ENCODE peak calls at places on chromosomes 11 and 22, in eight cellular contexts. W is heart left ventricle, M is ovary, N is thyroid gland, J is body of pancreas, R is IMR-90, H is stomach, L is uterus. S is an unnamed sample.
A peak's percentile ranks its signal among the peaks of the same experiment; 100 is the strongest.

GRCh38 chr22:35205956-35206355 is 51.3 kb upstream of the HMGXB4 start:
- DNase-seq in W (no peak), M (no peak), N (no peak), J (no peak), R (peak; percentile 72), H (no peak), L (no peak), S (no peak)

GRCh38 chr11:116649268-116649667 is 123.5 kb downstream of the BUD13 start:
- DNase-seq in W (no peak), M (no peak), N (no peak), J (no peak), R (no peak), H (no peak), L (no peak), S (no peak)

GRCh38 chr11:10543782-10544181 is 2.8 kb upstream of the RNF141 start:
- DNase-seq in W (no peak), M (no peak), N (no peak), J (no peak), R (no peak), H (no peak), L (no peak), S (no peak)

GRCh38 chr11:77609234-77609633 is 19.5 kb downstream of the AQP11 start:
- DNase-seq in W (no peak), M (no peak), N (no peak), J (no peak), R (no peak), H (no peak), L (no peak), S (no peak)

GRCh38 chr11:33930317-33931021 is 38.6 kb upstream of the LMO2 start:
- DNase-seq in W (peak; percentile 18), M (no peak), N (no peak), J (peak; percentile 13), R (no peak), H (no peak), L (peak; percentile 50), S (peak; percentile 98)

GRCh38 chr22:45962756-45963155 is 14.2 kb downstream of the WNT7B start:
- DNase-seq in W (no peak), M (no peak), N (no peak), J (no peak), R (no peak), H (no peak), L (no peak), S (no peak)

GRCh38 chr11:27557223-27557622 is 50.7 kb upstream of the LIN7C start:
- DNase-seq in W (no peak), M (no peak), N (no peak), J (no peak), R (peak; percentile 73), H (no peak), L (no peak), S (no peak)

GRCh38 chr11:17933710-17934109 is 79.1 kb downstream of the SERGEF start:
- DNase-seq in W (no peak), M (no peak), N (no peak), J (no peak), R (no peak), H (no peak), L (no peak), S (no peak)

GRCh38 chr11:23555085-23555484 is 694.8 kb upstream of the CCDC179 start:
- DNase-seq in W (no peak), M (no peak), N (no peak), J (no peak), R (peak; percentile 76), H (no peak), L (no peak), S (no peak)

GRCh38 chr11:115736146-115736545 is 231.9 kb upstream of the CADM1 start:
- DNase-seq in W (no peak), M (no peak), N (peak; percentile 19), J (no peak), R (no peak), H (no peak), L (no peak), S (no peak)

GRCh38 chr11:27886765-27887328 is 186.6 kb upstream of the BDNF start:
- DNase-seq in W (no peak), M (no peak), N (no peak), J (no peak), R (no peak), H (no peak), L (no peak), S (no peak)

GRCh38 chr22:47198801-47199251 is 436.4 kb downstream of the TBC1D22A start:
- DNase-seq in W (peak; percentile 3), M (no peak), N (no peak), J (no peak), R (no peak), H (peak; percentile 21), L (no peak), S (no peak)

GRCh38 chr11:134358165-134358852 is 26.5 kb downstream of the GLB1L2 start:
- DNase-seq in W (no peak), M (peak; percentile 26), N (no peak), J (no peak), R (no peak), H (no peak), L (no peak), S (no peak)

GRCh38 chr22:39748877-39749276 is 144.7 kb downstream of the ENTHD1 start:
- DNase-seq in W (no peak), M (no peak), N (no peak), J (no peak), R (peak; percentile 97), H (no peak), L (no peak), S (no peak)

GRCh38 chr11:131510662-131511061 is 140.2 kb downstream of the NTM start:
- DNase-seq in W (no peak), M (no peak), N (no peak), J (no peak), R (no peak), H (no peak), L (no peak), S (no peak)

GRCh38 chr11:110991621-110992355 is 253.7 kb upstream of the POU2AF2 start:
- DNase-seq in W (no peak), M (no peak), N (peak; percentile 45), J (peak; percentile 10), R (no peak), H (no peak), L (peak; percentile 38), S (no peak)

GRCh38 chr11:4065601-4066377 is 28.8 kb upstream of the RRM1 start:
- DNase-seq in W (peak; percentile 48), M (no peak), N (no peak), J (no peak), R (no peak), H (no peak), L (no peak), S (no peak)

GRCh38 chr22:39475337-39475736 is 18.5 kb downstream of the MGAT3 start:
- DNase-seq in W (no peak), M (no peak), N (no peak), J (no peak), R (no peak), H (no peak), L (no peak), S (no peak)

GRCh38 chr22:23786261-23786710 is 480 bp upstream of the SMARCB1 start:
- DNase-seq in W (no peak), M (peak; percentile 54), N (no peak), J (no peak), R (no peak), H (no peak), L (no peak), S (no peak)

GRCh38 chr11:8768625-8769333 is 86.2 kb downstream of the RPL27A start:
- DNase-seq in W (peak; percentile 71), M (no peak), N (peak; percentile 72), J (peak; percentile 63), R (peak; percentile 89), H (peak; percentile 55), L (peak; percentile 30), S (no peak)
- TF ChIP-seq CTCF in W (peak; percentile 8), M (no peak), N (no peak), J (peak; percentile 14), R (peak; percentile 50), H (no peak), L (peak; percentile 15), S (no peak)

GRCh38 chr11:315051-315481 is 1.2 kb downstream of the IFITM1 start:
- DNase-seq in W (peak; percentile 8), M (no peak), N (no peak), J (no peak), R (no peak), H (no peak), L (no peak), S (no peak)
- TF ChIP-seq POLR2A in W (no peak), M (no peak), N (no peak), J (no peak), R (no peak), H (no peak), L (no peak), S (no peak)

DNA sequence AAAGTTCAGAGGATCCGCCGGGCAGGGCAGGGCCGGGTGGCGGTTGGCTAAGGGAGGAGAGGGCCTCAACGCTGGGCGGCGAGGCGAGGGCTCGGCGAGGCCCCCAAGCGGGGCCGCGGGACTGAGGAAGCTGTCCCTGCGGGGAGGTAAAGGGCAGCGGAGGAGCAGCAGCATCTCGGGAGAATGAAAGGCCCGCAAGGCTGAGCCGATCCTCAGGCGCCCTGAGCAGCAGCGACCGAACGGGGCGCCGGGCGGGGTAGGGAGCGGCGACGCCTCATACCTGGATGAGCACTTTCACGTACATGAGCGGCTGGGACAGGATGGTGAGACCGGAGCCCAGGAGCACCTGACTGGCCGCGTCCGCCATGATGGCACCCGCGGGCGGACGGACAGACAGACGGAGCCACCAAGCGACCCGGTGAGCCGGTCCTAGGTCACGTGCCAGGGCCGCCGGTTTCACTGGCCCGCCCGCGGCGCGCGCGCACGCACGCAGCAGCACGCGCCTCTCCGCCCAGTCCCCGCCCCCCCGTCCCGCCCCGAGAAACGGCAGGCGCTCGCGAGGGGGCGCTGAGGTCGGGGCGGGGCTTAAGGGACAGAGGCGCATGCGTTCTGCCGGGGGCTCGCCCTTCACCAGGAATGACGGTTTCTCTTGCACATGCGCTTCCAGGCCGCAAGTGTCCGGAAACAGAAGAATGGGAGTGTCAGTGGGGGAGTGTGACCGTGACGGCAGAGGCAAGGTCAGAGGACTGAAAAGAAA is at the start of gene MTCH2:
- DNase-seq in W (peak; percentile 96), M (peak; percentile 97), N (peak; percentile 97), J (peak; percentile 96), R (peak; percentile 97), H (peak; percentile 95), L (peak; percentile 96), S (peak; percentile 98)
- TF ChIP-seq CTCF in W (peak; percentile 41), M (peak; percentile 19), N (peak; percentile 10), J (peak; percentile 44), R (peak; percentile 34), H (peak; percentile 29), L (peak; percentile 48), S (no peak)

GRCh38 chr22:43150731-43151206 is 590 bp upstream of the TSPO start:
- DNase-seq in W (no peak), M (no peak), N (no peak), J (no peak), R (no peak), H (no peak), L (no peak), S (no peak)

GRCh38 chr22:43152355-43153071 is 1.2 kb downstream of the TSPO start:
- DNase-seq in W (peak; percentile 79), M (peak; percentile 65), N (peak; percentile 85), J (peak; percentile 84), R (peak; percentile 22), H (peak; percentile 93), L (peak; percentile 60), S (peak; percentile 58)

GRCh38 chr22:43153916-43154315 is 2.6 kb downstream of the TSPO start:
- DNase-seq in W (no peak), M (no peak), N (no peak), J (no peak), R (no peak), H (no peak), L (no peak), S (peak; percentile 62)

GRCh38 chr22:43152001-43152354 is 619 bp downstream of the TSPO start:
- DNase-seq in W (no peak), M (no peak), N (no peak), J (no peak), R (no peak), H (no peak), L (no peak), S (no peak)

GRCh38 chr22:43151251-43152000 is at the start of gene TSPO:
- DNase-seq in W (peak; percentile 80), M (peak; percentile 82), N (peak; percentile 75), J (peak; percentile 81), R (peak; percentile 19), H (peak; percentile 86), L (peak; percentile 70), S (peak; percentile 53)
- TF ChIP-seq POLR2A in W (no peak), M (no peak), N (no peak), J (peak; percentile 31), R (no peak), H (no peak), L (peak; percentile 42), S (peak; percentile 17)